ENCODE peak calls at places on chromosomes 1 and 21, in five cellular contexts. U, K, Z, N and R are unnamed samples.

GRCh38 chr1:161033751-161034150 is 5.0 kb downstream of the TSTD1 start:
- DNase-seq in Z (no peak), K (no peak), N (no peak), U (no peak), R (no peak)

GRCh38 chr1:24018611-24019580 is 38.8 kb upstream of the SRSF10 start:
- DNase-seq in K (peak), Z (no peak), N (peak), U (no peak), R (peak)

GRCh38 chr1:82079607-82080006 is 278.9 kb downstream of the ADGRL2 start:
- DNase-seq in N (no peak), U (no peak), Z (no peak), K (no peak), R (no peak)

GRCh38 chr21:41435728-41436127 is 9.7 kb downstream of the MX1 start:
- DNase-seq in K (no peak), U (no peak), N (no peak), Z (no peak), R (no peak)

GRCh38 chr1:200022239-200022804 is 5.2 kb upstream of the NR5A2 start:
- DNase-seq in K (no peak), Z (no peak), U (no peak), N (no peak), R (no peak)

GRCh38 chr21:20902511-20902910 is 95.7 kb upstream of the NCAM2 start:
- DNase-seq in K (no peak), Z (no peak), N (no peak), U (no peak), R (no peak)

GRCh38 chr1:116393015-116393414 is 20.0 kb downstream of the ATP1A1 start:
- DNase-seq in N (no peak), K (no peak), U (no peak), Z (no peak), R (no peak)

GRCh38 chr1:12383786-12384185 is 154.0 kb downstream of the VPS13D start:
- DNase-seq in K (no peak), Z (no peak), N (no peak), U (no peak), R (no peak)

GRCh38 chr1:201599548-201599947 is 60.6 kb downstream of the NAV1 start:
- DNase-seq in Z (no peak), U (no peak), K (no peak), N (no peak), R (no peak)

GRCh38 chr1:151509350-151510019 is 1.7 kb upstream of the CGN start:
- DNase-seq in N (no peak), K (no peak), Z (no peak), U (no peak), R (no peak)

GRCh38 chr1:36099681-36100341 is 11.1 kb downstream of the ADPRS start:
- DNase-seq in K (peak), N (peak), U (peak), Z (peak), R (peak)

GRCh38 chr1:36116906-36117305 is 8.1 kb downstream of the COL8A2 start:
- DNase-seq in U (no peak), K (no peak), Z (no peak), N (no peak), R (no peak)

GRCh38 chr1:113804421-113805255 is 7.6 kb downstream of the RSBN1 start:
- DNase-seq in N (no peak), Z (no peak), K (no peak), U (no peak), R (no peak)

GRCh38 chr1:218249757-218250156 is 35.3 kb upstream of the RRP15 start:
- DNase-seq in U (no peak), K (no peak), Z (no peak), N (no peak), R (no peak)

GRCh38 chr1:233020441-233020840 is 70.0 kb downstream of the NTPCR start:
- DNase-seq in U (no peak), Z (no peak), K (no peak), N (no peak), R (peak)

GRCh38 chr1:52209429-52209828 is 67.5 kb downstream of the ZFYVE9 start:
- DNase-seq in N (no peak), Z (no peak), K (no peak), U (no peak), R (no peak)

GRCh38 chr1:117815926-117816325 is 113.5 kb downstream of the GDAP2 start:
- DNase-seq in U (no peak), Z (no peak), K (no peak), N (no peak), R (no peak)

GRCh38 chr1:199851453-199851852 is 176.1 kb upstream of the NR5A2 start:
- DNase-seq in K (no peak), U (no peak), N (no peak), Z (no peak), R (no peak)

GRCh38 chr1:8314346-8315280 is 3.3 kb upstream of the SLC45A1 start:
- DNase-seq in K (peak), Z (peak), U (peak), N (peak), R (peak)

GRCh38 chr1:30412241-30413110 is 310.9 kb downstream of the MATN1 start:
- DNase-seq in U (no peak), Z (no peak), K (no peak), N (peak), R (no peak)

GRCh38 chr21:35256468-35256988 is 207.4 kb upstream of the RUNX1 start:
- DNase-seq in Z (no peak), K (peak), N (no peak), U (no peak), R (peak)

GRCh38 chr1:160251687-160252526 is 10.4 kb downstream of the DCAF8 start:
- DNase-seq in U (peak), N (peak), Z (peak), K (peak), R (peak)